ENCODE peak calls at places on chromosomes 13 and 19, in five cellular contexts. A is endothelial cell, E is AG10803, X is thoracic aorta, Y is cardiac fibroblast. R is an unnamed sample.
A peak's percentile ranks its signal among the peaks of the same experiment; 100 is the strongest.

GRCh38 chr13:50309200-50309848 is 294.1 kb downstream of the KCNRG start:
- DNase-seq in X (no peak), E (no peak), Y (no peak), A (no peak), R (no peak)

GRCh38 chr13:19178901-19179593 is 2.6 kb downstream of the TUBA3C start:
- DNase-seq in Y (no peak), E (no peak), X (no peak), A (no peak), R (no peak)

GRCh38 chr13:34816118-34816517 is 126.0 kb upstream of the NBEA start:
- DNase-seq in X (no peak), A (no peak), Y (no peak), E (no peak), R (no peak)

GRCh38 chr13:21528616-21529015 is 69.5 kb upstream of the ZDHHC20 start:
- DNase-seq in X (no peak), Y (peak; percentile 59), A (no peak), E (peak; percentile 86), R (no peak)

GRCh38 chr19:27776020-27776419 is 1436.9 kb downstream of the UQCRFS1 start:
- DNase-seq in A (no peak), X (no peak), E (peak; percentile 40), Y (peak; percentile 90), R (no peak)

GRCh38 chr19:10544242-10544752 is 593 bp downstream of the ATG4D start:
- DNase-seq in A (no peak), Y (no peak), X (no peak), E (no peak), R (peak; percentile 43)

GRCh38 chr13:30364133-30364532 is 56.8 kb upstream of the KATNAL1 start:
- DNase-seq in Y (no peak), X (no peak), A (no peak), E (no peak), R (no peak)

GRCh38 chr13:111518161-111518791 is 197.8 kb downstream of the TEX29 start:
- DNase-seq in Y (no peak), E (no peak), X (no peak), A (no peak), R (no peak)

GRCh38 chr19:5148794-5149190 is 179.9 kb downstream of the KDM4B start:
- DNase-seq in A (no peak), X (no peak), E (no peak), Y (no peak), R (no peak)

GRCh38 chr13:50230365-50230978 is 215.2 kb downstream of the KCNRG start:
- DNase-seq in A (no peak), X (no peak), E (peak; percentile 68), Y (peak; percentile 85), R (no peak)

GRCh38 chr13:41418027-41418426 is 39.3 kb upstream of the RGCC start:
- DNase-seq in E (peak; percentile 95), A (no peak), X (no peak), Y (peak; percentile 72), R (no peak)

GRCh38 chr13:106484084-106484754 is 51.2 kb downstream of the EFNB2 start:
- DNase-seq in Y (no peak), E (no peak), A (no peak), X (no peak), R (no peak)

GRCh38 chr19:41994521-41994971 is 516 bp upstream of the ATP1A3 start:
- DNase-seq in Y (no peak), X (no peak), A (no peak), E (no peak), R (no peak)

GRCh38 chr19:53537523-53538377 is at the start of gene ZNF331:
- DNase-seq in A (peak; percentile 66), E (peak; percentile 72), X (peak; percentile 33), Y (peak; percentile 75), R (peak; percentile 85)

GRCh38 chr13:94435604-94436226 is 43.8 kb downstream of the DCT start:
- DNase-seq in A (no peak), Y (peak; percentile 68), X (no peak), E (peak; percentile 59), R (peak; percentile 32)
- TF ChIP-seq CTCF in A (peak; percentile 74), Y (peak; percentile 54), X (peak; percentile 42), E (peak; percentile 76), R (peak; percentile 57)

DNA sequence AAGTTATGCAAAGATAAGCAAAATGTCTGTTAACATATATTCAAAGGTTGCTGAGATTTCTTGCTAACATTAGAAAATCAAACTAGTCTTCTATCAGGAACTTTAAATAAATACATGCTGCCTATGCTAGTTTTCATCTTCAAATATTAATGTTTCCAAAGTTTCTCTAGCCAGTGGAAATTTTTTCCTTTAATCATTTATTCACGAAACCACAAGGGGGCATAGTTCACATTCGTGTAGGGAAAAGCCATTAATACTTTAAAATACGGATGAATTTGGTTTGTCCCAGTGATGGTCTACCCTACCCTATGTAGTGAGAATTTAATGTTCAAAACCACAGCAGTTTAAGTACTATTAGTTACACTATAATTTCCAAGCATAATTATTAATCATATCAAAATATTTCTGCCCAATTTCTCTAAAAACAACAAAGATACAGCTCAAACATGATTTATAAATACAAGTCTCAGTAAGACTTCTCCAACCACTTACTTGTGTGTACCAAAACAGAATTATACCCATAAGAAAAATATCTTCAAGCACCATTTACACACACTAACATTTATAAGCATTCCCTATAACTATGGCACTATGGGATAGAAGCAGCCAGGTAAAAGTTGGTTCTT is 16.2 kb downstream of the NUFIP1 start:
- DNase-seq in E (peak; percentile 30), X (no peak), Y (peak; percentile 62), A (no peak), R (no peak)
- TF ChIP-seq CTCF in E (peak; percentile 65), X (peak; percentile 57), Y (peak; percentile 36), A (peak; percentile 85), R (peak; percentile 43)

DNA sequence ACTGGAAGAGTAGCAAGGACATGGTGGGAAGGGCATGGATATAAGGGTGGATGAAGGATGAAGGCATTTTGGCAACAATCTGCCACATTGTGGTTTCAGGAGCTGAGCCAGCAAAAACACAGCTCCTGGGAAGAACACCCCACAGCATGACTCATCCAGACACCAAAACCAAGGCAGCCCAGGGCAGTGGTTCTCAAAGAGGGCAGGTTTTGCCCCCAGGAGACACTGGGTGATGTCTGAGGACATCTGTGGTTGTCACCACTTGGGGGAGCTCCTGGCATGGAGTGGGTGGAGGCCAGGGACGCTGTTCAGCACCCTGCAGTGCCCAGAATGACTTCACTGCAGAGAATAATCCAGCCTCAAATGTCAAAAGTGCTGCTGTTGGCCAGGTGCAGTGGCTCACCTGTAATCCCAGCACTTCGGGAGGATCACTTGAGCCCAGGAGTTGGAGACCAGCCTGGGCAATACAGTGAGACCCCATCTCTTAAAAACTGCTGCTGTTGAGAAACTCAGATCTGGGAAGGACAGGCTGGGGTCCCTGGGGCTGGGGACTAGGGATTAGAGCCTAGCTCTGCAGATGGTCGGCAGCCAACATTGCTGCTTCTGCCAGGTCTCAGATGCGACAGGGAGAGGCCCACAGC is 16.1 kb downstream of the ZFR2 start:
- DNase-seq in A (no peak), Y (peak; percentile 87), X (no peak), E (peak; percentile 56), R (no peak)
- TF ChIP-seq CTCF in A (no peak), Y (peak; percentile 28), X (no peak), E (peak; percentile 12), R (peak; percentile 13)

GRCh38 chr13:44818428-44818827 is 170.8 kb downstream of the NUFIP1 start:
- DNase-seq in X (no peak), E (no peak), Y (peak; percentile 51), A (no peak), R (no peak)
- TF ChIP-seq CTCF in X (no peak), E (no peak), Y (no peak), A (no peak), R (no peak)

DNA sequence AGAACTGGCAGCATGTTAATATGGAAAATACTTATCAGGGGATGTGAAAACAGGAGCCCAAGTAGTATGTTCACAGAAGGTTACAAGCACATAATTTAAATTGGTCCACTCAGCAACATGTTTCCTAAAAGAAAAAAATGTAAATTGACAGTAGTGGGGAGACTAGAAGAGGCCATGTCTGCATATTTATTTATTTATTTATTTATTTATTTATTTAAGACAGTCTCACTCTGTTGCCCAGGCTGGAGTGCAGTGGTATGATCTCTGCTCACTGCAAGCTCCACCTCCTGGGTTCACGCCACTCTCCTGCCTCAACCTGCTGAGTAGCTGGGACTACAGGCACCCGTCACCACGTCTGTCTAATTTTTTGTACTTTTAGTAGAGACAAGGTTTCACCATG is 13.7 kb upstream of the ZNF8 start:
- DNase-seq in E (no peak), Y (no peak), X (no peak), A (no peak), R (no peak)
- TF ChIP-seq CTCF in E (no peak), Y (no peak), X (no peak), A (no peak), R (no peak)

DNA sequence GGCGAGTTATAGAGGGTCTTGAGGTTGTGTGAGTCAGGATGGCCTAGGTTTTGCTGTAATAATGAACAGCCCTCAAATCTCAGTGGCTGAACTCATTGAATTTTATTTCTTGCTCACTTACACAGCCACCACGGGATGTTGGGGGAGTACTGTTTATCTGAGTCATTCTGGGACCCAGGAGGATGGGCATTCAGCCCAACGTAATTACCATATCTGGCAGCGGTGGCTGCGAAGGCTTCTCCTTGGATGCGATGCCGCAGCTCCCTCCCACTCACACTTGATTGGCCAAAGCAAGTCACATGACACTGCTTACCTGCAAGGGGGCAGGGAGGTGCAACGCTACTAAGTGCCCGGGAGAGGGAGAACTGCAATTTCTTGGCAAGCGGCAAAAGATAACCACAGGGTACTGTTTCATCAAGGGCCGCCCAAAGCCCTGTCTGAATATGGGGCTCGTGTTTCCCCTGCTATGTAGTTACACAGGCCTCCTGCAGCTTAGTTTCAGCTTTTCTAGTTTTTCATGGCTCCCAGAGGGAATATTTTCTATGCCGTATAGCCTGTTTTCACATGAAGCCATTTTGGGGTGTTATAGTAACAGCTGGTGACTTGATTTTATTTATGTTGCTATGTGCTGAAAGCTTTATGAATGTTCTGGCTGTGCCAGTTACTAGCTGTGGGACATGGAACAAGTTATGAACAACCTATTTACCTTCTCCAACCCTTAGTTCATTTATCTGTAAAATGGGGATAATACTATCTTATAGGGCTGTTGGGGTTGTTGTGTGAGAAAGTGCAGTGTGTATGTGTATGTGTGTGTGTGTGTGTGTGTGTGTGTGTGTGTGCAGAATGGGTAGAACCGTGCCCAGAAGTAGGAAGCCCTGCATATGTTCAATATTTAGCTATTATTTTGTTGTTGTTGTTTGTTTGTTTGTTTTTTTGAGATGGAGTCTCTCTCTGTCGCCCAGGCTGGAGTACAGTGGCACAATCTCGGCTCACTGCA is 20.1 kb downstream of the ZSWIM9 start:
- DNase-seq in E (no peak), X (no peak), Y (peak; percentile 39), A (peak; percentile 42), R (peak; percentile 66)
- TF ChIP-seq CTCF in E (no peak), X (no peak), Y (no peak), A (no peak), R (no peak)

R was measured in GM10248.